ENCODE peak calls at places on chromosomes 16 and 17, in six cellular contexts. T is GM23338, B is osteoblast, N is neural progenitor cell, L is hepatocyte, Q is IMR-90. I is an unnamed sample.

GRCh38 chr17:5785343-5785742 is 201.0 kb upstream of the NLRP1 start:
- DNase-seq in N (no peak), Q (peak), B (no peak), T (no peak), L (no peak), I (peak)

GRCh38 chr16:85294810-85295508 is 182.7 kb upstream of the CIBAR2 start:
- DNase-seq in Q (no peak), B (no peak), L (no peak), N (no peak), T (no peak), I (no peak)

GRCh38 chr16:51355871-51356270 is 204.8 kb upstream of the SALL1 start:
- DNase-seq in N (no peak), B (no peak), Q (no peak), T (no peak), L (no peak), I (no peak)

GRCh38 chr16:23424292-23424958 is 28.6 kb downstream of the COG7 start:
- DNase-seq in N (no peak), B (no peak), T (no peak), L (no peak), Q (peak), I (peak)

GRCh38 chr17:57294075-57294474 is 37.8 kb downstream of the MSI2 start:
- DNase-seq in Q (no peak), L (no peak), B (no peak), T (no peak), N (no peak), I (no peak)

GRCh38 chr16:73753931-73754330 is 542.7 kb upstream of the PSMD7 start:
- DNase-seq in B (no peak), Q (no peak), N (no peak), L (no peak), T (no peak), I (no peak)

GRCh38 chr16:85615852-85616607 is 2.9 kb downstream of the GSE1 start:
- DNase-seq in N (peak), T (peak), Q (peak), L (peak), B (peak), I (peak)

GRCh38 chr17:7380321-7380720 is 568 bp upstream of the TNK1 start:
- DNase-seq in N (no peak), L (peak), Q (peak), T (peak), B (peak), I (peak)

GRCh38 chr17:69466905-69467630 is 52.6 kb downstream of the MAP2K6 start:
- DNase-seq in Q (peak), N (peak), T (peak), B (no peak), L (peak), I (peak)

GRCh38 chr17:71409712-71410111 is 711.1 kb upstream of the SOX9 start:
- DNase-seq in B (peak), L (no peak), N (no peak), T (no peak), Q (peak), I (peak)

GRCh38 chr16:82396509-82396908 is 226.5 kb upstream of the MPHOSPH6 start:
- DNase-seq in T (no peak), L (no peak), Q (no peak), B (no peak), N (no peak), I (no peak)

GRCh38 chr17:56806949-56807348 is 26.8 kb downstream of the C17orf67 start:
- DNase-seq in T (no peak), B (no peak), N (no peak), Q (no peak), L (no peak), I (no peak)

GRCh38 chr17:20225162-20226115 is 216.3 kb downstream of the SPECC1 start:
- DNase-seq in L (no peak), N (no peak), B (no peak), Q (no peak), T (peak), I (no peak)

GRCh38 chr16:71230122-71230845 is at the start of gene HYDIN:
- DNase-seq in N (peak), T (peak), Q (peak), B (peak), L (peak), I (peak)

GRCh38 chr17:75822119-75822799 is 21.9 kb downstream of the UNC13D start:
- DNase-seq in T (no peak), L (no peak), Q (no peak), N (no peak), B (peak), I (no peak)

GRCh38 chr16:17743578-17743977 is 272.8 kb upstream of the XYLT1 start:
- DNase-seq in B (no peak), T (no peak), N (peak), Q (no peak), L (no peak), I (no peak)

GRCh38 chr16:11250091-11250785 is 5.8 kb downstream of the SOCS1 start:
- DNase-seq in B (no peak), N (no peak), T (peak), L (no peak), Q (peak), I (no peak)

GRCh38 chr16:15897834-15898254 is 9.4 kb upstream of the CEP20 start:
- DNase-seq in N (no peak), T (no peak), Q (peak), L (no peak), B (peak), I (peak)

GRCh38 chr16:51988977-51989376 is 558.0 kb downstream of the TOX3 start:
- DNase-seq in L (no peak), B (no peak), N (no peak), Q (no peak), T (no peak), I (no peak)

GRCh38 chr16:30532285-30533145 is 2.1 kb downstream of the ZNF747 start:
- DNase-seq in L (no peak), B (no peak), T (no peak), Q (no peak), N (no peak), I (no peak)

GRCh38 chr16:73166972-73167550 is 119.1 kb upstream of the ZFHX3 start:
- DNase-seq in L (peak), N (no peak), Q (no peak), T (no peak), B (no peak), I (no peak)

GRCh38 chr17:1649116-1649843 is 386 bp downstream of the RILP start:
- DNase-seq in N (peak), L (peak), Q (peak), B (peak), T (peak), I (peak)

GRCh38 chr16:12519986-12520385 is 283.7 kb downstream of the CPPED1 start:
- DNase-seq in T (no peak), N (no peak), Q (no peak), B (no peak), L (no peak), I (no peak)

GRCh38 chr17:6626616-6627015 is 13.9 kb downstream of the KIAA0753 start:
- DNase-seq in Q (no peak), N (no peak), T (no peak), L (no peak), B (no peak), I (no peak)

GRCh38 chr16:66620419-66620775 is 15.9 kb downstream of the CMTM3 start:
- DNase-seq in B (no peak), Q (no peak), T (no peak), L (no peak), N (no peak), I (no peak)

GRCh38 chr17:28407130-28407973 is 1.3 kb upstream of the SLC46A1 start:
- DNase-seq in B (no peak), T (peak), L (peak), Q (no peak), N (peak), I (no peak)
- TF ChIP-seq CTCF in B (no peak), T (peak), L (no peak), Q (no peak), N (peak), I (no peak)

GRCh38 chr17:64190468-64190867 is 60.5 kb upstream of the ERN1 start:
- DNase-seq in B (no peak), L (no peak), T (no peak), Q (no peak), N (no peak), I (no peak)
- H2AFZ ChIP-seq in B (no peak), L (no peak), T (no peak), Q (no peak), N (no peak), I (no peak)

DNA sequence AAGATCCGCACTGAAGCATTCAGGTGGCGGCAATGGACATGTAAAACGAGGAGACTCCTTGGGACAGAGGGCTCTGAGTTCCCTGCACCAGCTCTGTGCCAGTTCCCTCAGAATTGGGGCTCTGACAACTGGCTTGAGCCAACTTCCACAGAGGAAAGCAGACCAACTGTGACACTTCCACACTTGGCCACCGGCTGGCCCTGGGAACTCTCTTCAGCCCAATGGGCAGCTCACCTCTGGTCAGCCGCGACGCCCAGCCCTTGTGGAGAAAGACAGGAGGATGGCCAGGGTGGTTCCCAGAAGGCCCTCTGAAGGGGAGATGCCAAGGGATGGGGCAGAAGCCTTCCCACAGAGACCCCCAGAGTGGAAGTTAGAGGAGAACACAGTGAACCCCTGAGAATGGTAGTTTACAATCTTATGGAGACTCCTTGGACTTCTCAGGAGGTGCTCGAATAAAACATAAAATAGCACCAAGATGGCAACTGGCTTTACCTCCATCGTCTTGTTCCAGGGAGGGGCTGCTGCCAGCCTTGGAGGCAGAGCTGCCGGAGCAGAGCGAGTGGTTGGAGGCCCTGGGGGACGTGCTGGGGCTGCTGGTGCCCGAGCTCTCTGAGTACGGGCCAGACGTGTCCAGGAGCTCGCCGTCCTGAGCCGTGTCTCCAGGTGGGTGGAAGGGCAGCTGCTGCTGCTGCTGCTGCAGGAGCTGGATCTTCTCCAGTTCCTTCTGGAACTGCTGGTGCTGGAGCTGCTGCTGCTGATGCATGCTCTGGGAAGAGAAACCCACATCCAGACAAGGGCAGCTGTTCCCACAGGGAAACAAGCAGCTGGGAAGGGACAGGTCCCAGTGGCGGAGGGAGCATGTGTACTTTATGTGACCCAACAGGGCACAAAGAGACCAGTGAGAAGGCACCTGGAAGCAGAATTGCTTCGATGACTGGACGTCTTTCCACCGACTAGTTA is 35.0 kb upstream of the ICAM2 start:
- DNase-seq in N (no peak), L (no peak), B (peak), Q (no peak), T (no peak), I (no peak)
- TF ChIP-seq CTCF in N (no peak), L (no peak), B (no peak), Q (no peak), T (no peak), I (no peak)

GRCh38 chr16:59702531-59702930 is 968.4 kb upstream of the GOT2 start:
- DNase-seq in N (no peak), T (no peak), L (no peak), Q (no peak), B (no peak), I (no peak)

GRCh38 chr16:59701987-59702386 is 967.9 kb upstream of the GOT2 start:
- DNase-seq in L (no peak), B (no peak), T (no peak), Q (no peak), N (no peak), I (no peak)

GRCh38 chr16:59707441-59707840 is 973.3 kb upstream of the GOT2 start:
- DNase-seq in Q (no peak), L (no peak), T (no peak), B (no peak), N (no peak), I (no peak)
- H2AFZ ChIP-seq in Q (no peak), L (no peak), T (no peak), B (no peak), N (no peak), I (no peak)

DNA sequence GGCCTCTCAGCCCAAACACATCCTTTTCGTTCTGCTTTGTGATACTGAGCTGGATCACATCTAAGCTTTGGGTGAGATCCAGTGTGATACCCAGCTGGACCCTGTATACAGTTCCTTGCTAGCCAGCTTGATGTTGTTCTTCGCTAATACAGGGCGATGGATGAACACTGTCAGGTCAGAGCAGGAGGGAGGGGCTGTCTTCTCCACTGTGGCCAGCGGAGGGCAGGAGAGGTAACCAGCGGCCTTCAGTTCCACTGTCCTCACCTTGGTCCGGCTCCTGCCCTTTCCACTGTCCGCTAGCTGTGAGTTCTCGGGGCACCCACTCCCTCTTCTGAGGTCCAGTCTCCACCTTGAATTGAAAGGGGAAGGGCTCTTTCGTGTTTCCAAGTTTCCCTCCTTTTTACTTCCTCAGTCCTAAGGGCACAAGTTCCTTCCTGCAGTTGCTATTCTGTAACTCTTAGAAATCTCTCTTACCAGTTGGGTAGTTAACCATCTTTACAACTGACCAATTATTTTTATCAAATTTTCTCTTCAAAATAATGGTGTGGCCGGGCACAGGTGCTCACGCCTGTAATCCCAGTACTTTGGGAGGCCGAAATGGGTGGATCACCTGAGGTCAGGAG is 3.0 kb upstream of the ZNF213 start:
- DNase-seq in B (peak), Q (peak), N (peak), T (peak), L (peak), I (no peak)
- TF ChIP-seq CTCF in B (peak), Q (peak), N (peak), T (peak), L (peak), I (peak)

GRCh38 chr16:1950047-1950446 is 4.4 kb downstream of the RPL3L start:
- DNase-seq in N (no peak), T (no peak), L (no peak), Q (no peak), B (peak), I (no peak)
- H2AFZ ChIP-seq in N (no peak), T (no peak), L (no peak), Q (no peak), B (no peak), I (no peak)

GRCh38 chr17:67800495-67800928 is 24.8 kb upstream of the BPTF start:
- DNase-seq in N (peak), L (peak), Q (peak), B (peak), T (peak), I (peak)

DNA sequence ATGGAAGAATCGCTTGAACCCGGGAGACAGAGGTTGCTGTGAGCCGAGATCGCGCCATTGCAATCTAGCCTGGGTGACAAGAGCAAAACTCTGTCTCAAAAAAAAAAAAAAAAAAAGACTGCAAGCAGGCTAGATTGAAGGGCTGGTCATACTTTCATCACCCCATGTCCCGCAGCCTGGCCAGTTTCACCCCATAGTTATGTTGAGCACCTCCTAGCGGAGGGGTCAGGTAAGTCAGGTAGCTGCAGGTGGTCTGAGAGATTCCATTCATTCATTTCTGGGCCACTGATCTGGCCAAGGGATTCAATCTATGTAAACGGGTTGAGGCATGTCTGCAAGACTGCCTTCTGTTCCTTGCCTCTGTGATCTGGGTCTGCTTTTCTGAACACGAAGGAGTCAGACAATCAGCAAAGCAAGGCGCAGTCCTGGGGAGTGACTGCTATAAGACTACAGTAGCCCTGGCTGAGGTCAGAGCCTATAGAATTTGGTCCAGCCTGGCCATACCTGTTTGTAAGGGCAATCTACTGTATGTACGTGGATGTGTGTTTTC is 23.6 kb upstream of the BPTF start:
- DNase-seq in L (no peak), T (peak), Q (no peak), N (no peak), B (no peak), I (no peak)
- TF ChIP-seq CTCF in L (no peak), T (peak), Q (no peak), N (peak), B (no peak), I (no peak)

GRCh38 chr17:81400154-81400938 is 5.1 kb downstream of the BAHCC1 start:
- DNase-seq in B (peak), Q (peak), N (peak), L (no peak), T (peak), I (peak)
- H2AFZ ChIP-seq in B (peak), Q (peak), N (no peak), L (peak), T (peak), I (peak)